ENCODE peak calls at places on chromosome 17, in four cellular contexts. C is stimulated activated CD4-positive, alpha-beta T cell treated with anti-CD3 and anti-CD28 coated beads, Interleukin-4, amount 100 ng/mL, for 1 hour; S is astrocyte of the spinal cord; X is activated CD4-positive, alpha-beta T cell treated with anti-CD3 and anti-CD28 coated beads for 24 hours. Q is an unnamed sample.

GRCh38 chr17:31724026-31724425 is 135.0 kb downstream of the COPRS start:
- DNase-seq in X (no peak), S (peak; percentile 53), C (no peak), Q (peak; percentile 98)

GRCh38 chr17:32971171-32971570 is 20.5 kb upstream of the SPACA3 start:
- DNase-seq in S (peak; percentile 16), X (no peak), C (no peak), Q (peak; percentile 25)

GRCh38 chr17:46771601-46772012 is 46.9 kb downstream of the WNT3 start:
- DNase-seq in S (no peak), X (no peak), C (peak; percentile 21), Q (no peak)

GRCh38 chr17:43702636-43703035 is 40.9 kb upstream of the MEOX1 start:
- DNase-seq in S (no peak), C (peak; percentile 7), X (no peak), Q (no peak)

GRCh38 chr17:6642592-6642991 is 1.7 kb downstream of the TXNDC17 start:
- DNase-seq in S (no peak), C (no peak), X (no peak), Q (no peak)

GRCh38 chr17:48954300-48954755 is 9.7 kb upstream of the SNF8 start:
- DNase-seq in C (no peak), X (no peak), S (peak; percentile 59), Q (no peak)

GRCh38 chr17:72349011-72349410 is 228.2 kb downstream of the SOX9 start:
- DNase-seq in X (no peak), C (no peak), S (no peak), Q (no peak)

GRCh38 chr17:7884581-7885356 is 3.8 kb upstream of the CHD3 start:
- DNase-seq in S (no peak), C (peak; percentile 57), X (no peak), Q (no peak)

GRCh38 chr17:80124351-80124981 is 22.5 kb downstream of the EIF4A3 start:
- DNase-seq in X (no peak), C (no peak), S (peak; percentile 20), Q (no peak)

GRCh38 chr17:42842286-42842685 is 2.1 kb upstream of the AOC2 start:
- DNase-seq in X (no peak), S (no peak), C (no peak), Q (no peak)

GRCh38 chr17:80104321-80104955 is 3.1 kb downstream of the GAA start:
- DNase-seq in C (no peak), S (peak; percentile 33), X (no peak), Q (no peak)

GRCh38 chr17:40436631-40437030 is 6.6 kb upstream of the IGFBP4 start:
- DNase-seq in C (no peak), S (no peak), X (no peak), Q (no peak)

GRCh38 chr17:75001915-75002843 is 10.3 kb upstream of the MRPL58 start:
- DNase-seq in S (no peak), X (no peak), C (no peak), Q (no peak)

GRCh38 chr17:81020767-81021497 is 14.0 kb upstream of the BAIAP2 start:
- DNase-seq in S (peak; percentile 71), X (no peak), C (no peak), Q (no peak)

GRCh38 chr17:17567631-17568030 is 23.9 kb downstream of the PEMT start:
- DNase-seq in C (no peak), S (peak; percentile 27), X (no peak), Q (no peak)

GRCh38 chr17:72461757-72462156 is 340.9 kb downstream of the SOX9 start:
- DNase-seq in X (no peak), S (no peak), C (no peak), Q (no peak)

GRCh38 chr17:18084256-18084655 is 3.5 kb upstream of the DRG2 start:
- DNase-seq in C (no peak), X (no peak), S (no peak), Q (no peak)

GRCh38 chr17:5031365-5032082 is 3.7 kb downstream of the SLC52A1 start:
- DNase-seq in C (peak; percentile 87), X (peak; percentile 72), S (peak; percentile 70), Q (peak; percentile 57)

GRCh38 chr17:1351275-1351674 is 48.7 kb downstream of the YWHAE start:
- DNase-seq in C (no peak), X (no peak), S (no peak), Q (no peak)

GRCh38 chr17:45042346-45043120 is 8.9 kb downstream of the DCAKD start:
- DNase-seq in S (no peak), X (no peak), C (no peak), Q (no peak)

GRCh38 chr17:14038206-14038605 is 31.1 kb upstream of the COX10 start:
- DNase-seq in X (no peak), C (no peak), S (peak; percentile 66), Q (no peak)

GRCh38 chr17:36856921-36857381 is 80.3 kb upstream of the LHX1 start:
- DNase-seq in S (no peak), C (no peak), X (no peak), Q (no peak)

GRCh38 chr17:79933863-79934652 is 94.8 kb upstream of the CBX4 start:
- DNase-seq in X (no peak), S (no peak), C (peak; percentile 7), Q (peak; percentile 60)

GRCh38 chr17:81726004-81726403 is 13.9 kb downstream of the SLC25A10 start:
- DNase-seq in C (no peak), X (no peak), S (no peak), Q (no peak)

GRCh38 chr17:46154151-46154816 is 38.9 kb downstream of the KANSL1 start:
- DNase-seq in S (peak; percentile 53), X (no peak), C (no peak), Q (no peak)

GRCh38 chr17:2903193-2903974 is 107.1 kb downstream of the RAP1GAP2 start:
- DNase-seq in C (no peak), X (no peak), S (no peak), Q (no peak)

GRCh38 chr17:5874486-5874885 is 195.7 kb upstream of the WSCD1 start:
- DNase-seq in S (peak; percentile 10), C (no peak), X (no peak), Q (no peak)

Q was measured in foreskin melanocyte.